ENCODE peak calls at places on chromosomes 4 and X, in four cellular contexts. X is HL-60, I is K562, P is GM12878. B is an unnamed sample.

GRCh38 chr4:54067163-54067562 is 2.8 kb upstream of the CHIC2 start:
- DNase-seq in P (no peak), I (no peak), X (no peak), B (no peak)

GRCh38 chr4:123114915-123115756 is 192.7 kb upstream of the NUDT6 start:
- DNase-seq in P (no peak), X (no peak), I (no peak), B (no peak)

GRCh38 chr4:87081826-87082225 is 138.6 kb downstream of the KLHL8 start:
- DNase-seq in I (no peak), P (no peak), X (no peak), B (no peak)

GRCh38 chrX:14398725-14399124 is 130.6 kb upstream of the GLRA2 start:
- DNase-seq in I (no peak), X (no peak), P (no peak), B (no peak)

GRCh38 chr4:57051100-57051499 is 59.1 kb downstream of the IGFBP7 start:
- DNase-seq in X (peak; percentile 33), P (no peak), I (no peak), B (no peak)

GRCh38 chr4:156974264-156974663 is 2.7 kb upstream of the PDGFC start:
- DNase-seq in I (no peak), P (no peak), X (no peak), B (no peak)

GRCh38 chr4:79455216-79455615 is 47.2 kb upstream of the GK2 start:
- DNase-seq in P (no peak), X (no peak), I (no peak), B (no peak)

GRCh38 chrX:102517331-102517730 is 792 bp upstream of the TMSB15A start:
- DNase-seq in X (no peak), I (peak; percentile 6), P (no peak), B (no peak)

GRCh38 chrX:51834076-51834475 is 59.3 kb upstream of the MAGED1 start:
- DNase-seq in X (no peak), I (peak; percentile 5), P (no peak), B (no peak)

GRCh38 chr4:179097741-179098140 is 1655.5 kb upstream of the AGA start:
- DNase-seq in P (no peak), X (no peak), I (peak; percentile 14), B (no peak)

GRCh38 chr4:143089291-143089690 is 95.4 kb upstream of the USP38 start:
- DNase-seq in P (no peak), I (no peak), X (no peak), B (no peak)

GRCh38 chr4:2266181-2266580 is 4.3 kb upstream of the MXD4 start:
- DNase-seq in I (no peak), P (no peak), X (no peak), B (no peak)

GRCh38 chrX:68307767-68308166 is 125.5 kb downstream of the OPHN1 start:
- DNase-seq in I (no peak), X (no peak), P (no peak), B (no peak)

GRCh38 chr4:146134761-146135160 is 40.8 kb upstream of the LSM6 start:
- DNase-seq in I (no peak), P (no peak), X (no peak), B (no peak)

GRCh38 chr4:181784881-181785280 is 458.3 kb upstream of the TENM3 start:
- DNase-seq in I (no peak), X (no peak), P (no peak), B (no peak)

GRCh38 chr4:771464-771863 is 54.5 kb downstream of the CPLX1 start:
- DNase-seq in P (no peak), X (no peak), I (no peak), B (no peak)

GRCh38 chrX:151713859-151714258 is 2.0 kb upstream of the FATE1 start:
- DNase-seq in P (no peak), I (peak; percentile 42), X (peak; percentile 23), B (peak; percentile 16)

GRCh38 chrX:2385224-2385623 is 115.6 kb downstream of the DHRSX start:
- DNase-seq in P (no peak), I (no peak), X (no peak), B (no peak)

GRCh38 chrX:12975999-12976558 is 1.2 kb downstream of the TMSB4X start:
- DNase-seq in I (peak; percentile 74), X (peak; percentile 85), P (no peak), B (no peak)

GRCh38 chr4:170005472-170005871 is 20.7 kb downstream of the MFAP3L start:
- DNase-seq in X (no peak), P (no peak), I (no peak), B (no peak)

GRCh38 chr4:89056953-89057398 is at the start of gene FAM13A:
- DNase-seq in X (peak; percentile 29), I (peak; percentile 96), P (peak; percentile 44), B (no peak)

GRCh38 chr4:41213563-41214157 is 682 bp downstream of the APBB2 start:
- DNase-seq in I (no peak), X (no peak), P (no peak), B (peak; percentile 13)
- TF ChIP-seq SPI1 in I (no peak), X (no peak), P (no peak), B (no peak)

DNA sequence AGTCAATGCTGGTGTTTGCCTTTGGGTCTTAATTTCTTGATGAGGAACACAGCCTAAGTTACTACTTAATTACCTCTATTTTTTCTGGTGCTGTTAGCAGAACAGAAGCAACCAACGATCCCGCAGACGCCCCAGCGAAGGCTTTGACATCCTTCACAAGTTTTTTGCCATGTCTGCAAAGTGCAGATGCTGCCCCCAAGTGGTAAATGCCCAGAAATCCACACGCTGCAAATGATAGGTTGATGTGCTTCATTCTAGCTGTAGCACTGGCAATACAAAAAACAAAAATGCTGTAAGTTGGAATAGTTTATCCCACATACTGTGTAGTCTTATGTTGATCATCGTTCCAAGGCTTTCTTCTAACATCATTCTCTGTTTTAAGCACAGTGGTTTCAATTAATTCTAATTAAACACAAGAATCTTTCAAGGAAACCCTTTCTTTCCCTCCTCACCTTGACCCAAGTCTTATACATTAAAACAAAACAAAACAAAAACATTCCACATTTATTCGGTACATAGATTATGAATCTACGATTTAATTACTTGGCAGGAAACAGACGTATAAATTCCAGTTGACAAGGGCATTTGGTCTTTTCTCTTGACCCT is 1.2 kb downstream of the PNPLA4 start:
- DNase-seq in P (peak; percentile 51), X (peak; percentile 79), I (peak; percentile 78), B (peak; percentile 6)
- TF ChIP-seq SPI1 in P (no peak), X (no peak), I (no peak), B (no peak)

GRCh38 chr4:120062663-120063195 is 3.9 kb downstream of the MAD2L1 start:
- DNase-seq in I (no peak), P (no peak), X (no peak), B (no peak)

GRCh38 chr4:120066525-120067333 is at the start of gene MAD2L1:
- DNase-seq in I (peak; percentile 99), P (peak; percentile 93), X (peak; percentile 98), B (peak; percentile 66)

GRCh38 chr4:120070191-120070590 is 3.5 kb upstream of the MAD2L1 start:
- DNase-seq in I (no peak), X (no peak), P (no peak), B (no peak)

GRCh38 chr4:120064887-120065286 is 1.8 kb downstream of the MAD2L1 start:
- DNase-seq in I (no peak), P (no peak), X (no peak), B (no peak)

DNA sequence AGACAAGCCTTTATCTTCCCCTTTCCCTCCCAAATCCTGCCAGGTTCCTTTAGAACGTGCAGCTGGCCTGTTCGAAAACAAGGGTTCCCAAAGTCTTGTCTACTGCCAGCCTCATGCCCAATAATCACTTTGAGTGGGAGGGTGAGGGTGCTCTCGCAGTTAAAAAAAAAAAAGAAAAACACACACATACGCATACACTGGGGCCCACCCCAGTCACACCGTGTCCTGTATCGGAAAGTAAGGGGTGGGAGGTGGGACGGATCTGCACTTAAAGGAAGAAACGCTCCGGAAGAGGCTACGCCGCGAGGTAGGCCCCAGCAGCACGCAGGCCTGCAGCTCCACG is 495 bp downstream of the MAD2L1 start:
- DNase-seq in P (no peak), I (no peak), X (peak; percentile 79), B (no peak)
- TF ChIP-seq SPI1 in P (no peak), I (no peak), X (peak; percentile 22), B (no peak)

GRCh38 chrX:110044531-110045249 is 41.8 kb downstream of the TMEM164 start:
- DNase-seq in X (no peak), P (no peak), I (no peak), B (no peak)
- TF ChIP-seq SPI1 in X (no peak), P (no peak), I (no peak), B (no peak)

GRCh38 chr4:125789018-125789417 is 474.3 kb downstream of the FAT4 start:
- DNase-seq in I (no peak), X (no peak), P (no peak), B (no peak)
- TF ChIP-seq SPI1 in I (no peak), X (no peak), P (no peak), B (no peak)

GRCh38 chr4:147336252-147336651 is 144.6 kb upstream of the EDNRA start:
- DNase-seq in I (no peak), X (no peak), P (no peak), B (no peak)
- TF ChIP-seq SPI1 in I (no peak), X (no peak), P (no peak), B (no peak)

DNA sequence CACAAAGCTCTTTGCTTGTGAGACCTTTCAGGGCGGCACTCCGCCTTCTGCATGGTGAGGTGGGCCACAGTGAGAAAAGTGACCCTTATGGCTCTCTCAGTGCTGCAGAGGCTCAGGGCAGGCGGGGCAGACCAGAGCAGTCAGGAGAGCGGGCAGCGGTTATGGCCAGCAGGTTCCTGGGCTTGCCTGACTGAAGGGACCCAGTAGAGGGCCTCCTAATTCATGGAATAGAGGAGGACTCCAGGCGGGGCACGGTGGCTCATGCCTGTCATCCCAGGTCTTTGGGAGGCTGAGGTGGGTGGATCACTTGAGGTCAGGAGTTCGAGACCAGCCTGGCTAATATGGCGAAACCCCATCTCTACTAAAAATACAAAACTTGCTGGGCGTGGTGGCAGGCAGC is 91.4 kb downstream of the CLNK start:
- DNase-seq in I (peak; percentile 11), X (no peak), P (no peak), B (no peak)
- TF ChIP-seq SPI1 in I (no peak), X (no peak), P (no peak), B (no peak)

GRCh38 chrX:64229145-64229544 is 1.3 kb downstream of the ASB12 start:
- DNase-seq in P (no peak), I (peak; percentile 10), X (no peak), B (no peak)
- TF ChIP-seq SPI1 in P (no peak), I (no peak), X (no peak), B (no peak)

GRCh38 chr4:43132010-43132582 is 239.6 kb downstream of the GRXCR1 start:
- DNase-seq in X (peak; percentile 45), P (peak; percentile 3), I (peak; percentile 54), B (peak; percentile 9)
- TF ChIP-seq SPI1 in X (no peak), P (no peak), I (no peak), B (no peak)

GRCh38 chr4:186560647-186561046 is 5.3 kb upstream of the MTNR1A start:
- DNase-seq in X (no peak), I (no peak), P (no peak), B (no peak)

GRCh38 chr4:186566068-186566467 is 10.7 kb upstream of the MTNR1A start:
- DNase-seq in I (no peak), P (no peak), X (no peak), B (no peak)

GRCh38 chr4:186569533-186570192 is 14.3 kb upstream of the MTNR1A start:
- DNase-seq in X (no peak), I (no peak), P (no peak), B (no peak)

GRCh38 chr4:186563761-186564160 is 8.4 kb upstream of the MTNR1A start:
- DNase-seq in I (no peak), P (no peak), X (no peak), B (no peak)
- TF ChIP-seq SPI1 in I (no peak), P (no peak), X (no peak), B (no peak)